ENCODE peak calls at places on chromosomes 16 and 17, in ten cellular contexts. R is H1, Q is HCT116, F is endothelial cell of umbilical vein, K is prostate gland, X is vagina, C is stomach, E is transverse colon, N is breast epithelium, O is GM23338. S is an unnamed sample.

GRCh38 chr17:27396941-27397340 is 59.3 kb upstream of the KSR1 start:
- DNase-seq in R (no peak), O (no peak), Q (no peak), F (no peak), K (no peak), N (peak), C (no peak), E (no peak), X (no peak), S (no peak)

GRCh38 chr17:10879110-10879509 is 41.2 kb upstream of the PIRT start:
- DNase-seq in F (no peak), C (peak), E (peak), X (no peak), R (no peak), K (peak), N (no peak), O (peak), Q (no peak), S (no peak)

GRCh38 chr16:3170440-3171180 is 17.4 kb upstream of the OR1F1 start:
- DNase-seq in C (no peak), R (no peak), Q (no peak), O (peak), N (no peak), E (no peak), F (no peak), X (no peak), K (no peak), S (no peak)

GRCh38 chr17:75380315-75380714 is 25.2 kb downstream of the GRB2 start:
- DNase-seq in K (no peak), C (no peak), R (no peak), X (no peak), Q (no peak), E (no peak), F (no peak), N (no peak), O (no peak), S (no peak)

GRCh38 chr16:6250516-6250915 is 1082.1 kb upstream of the RBFOX1 start:
- DNase-seq in F (no peak), R (no peak), O (no peak), C (no peak), X (no peak), N (no peak), K (no peak), E (no peak), Q (no peak), S (no peak)

GRCh38 chr16:53282975-53283946 is 151.0 kb upstream of the RBL2 start:
- DNase-seq in C (no peak), X (no peak), O (peak), Q (peak), K (no peak), F (peak), E (no peak), R (no peak), N (no peak), S (peak)

GRCh38 chr17:50466371-50467113 is 2.1 kb downstream of the CHAD start:
- DNase-seq in E (peak), F (no peak), O (no peak), R (no peak), X (no peak), K (no peak), Q (no peak), N (no peak), C (peak), S (no peak)

GRCh38 chr16:50315346-50315997 is 49.1 kb downstream of the ADCY7 start:
- DNase-seq in E (peak), C (no peak), X (no peak), O (no peak), K (no peak), R (no peak), F (no peak), N (peak), Q (no peak), S (no peak)

GRCh38 chr16:11497329-11497805 is 89.4 kb downstream of the LITAF start:
- DNase-seq in E (peak), K (peak), R (no peak), F (peak), O (peak), N (peak), C (peak), X (no peak), Q (peak), S (peak)

GRCh38 chr17:21194210-21194609 is 19.8 kb downstream of the TMEM11 start:
- DNase-seq in N (no peak), X (no peak), Q (no peak), F (no peak), R (no peak), K (no peak), O (no peak), C (no peak), E (no peak), S (no peak)

GRCh38 chr16:12062343-12063003 is 85.9 kb downstream of the SNX29 start:
- DNase-seq in X (no peak), F (peak), E (peak), N (peak), K (no peak), R (no peak), Q (peak), C (peak), O (no peak), S (no peak)

GRCh38 chr16:83227336-83227735 is 580.4 kb upstream of the HSBP1 start:
- DNase-seq in R (no peak), K (no peak), F (no peak), O (no peak), Q (no peak), E (no peak), C (no peak), N (no peak), X (no peak), S (no peak)

GRCh38 chr17:44598329-44598728 is 41.0 kb downstream of the FZD2 start:
- DNase-seq in E (no peak), R (no peak), X (no peak), F (no peak), C (no peak), Q (no peak), N (no peak), K (no peak), O (no peak), S (no peak)

GRCh38 chr16:84633622-84634021 is 14.7 kb upstream of the KLHL36 start:
- DNase-seq in K (no peak), N (no peak), R (no peak), E (no peak), Q (no peak), X (no peak), C (peak), F (no peak), O (no peak), S (no peak)

GRCh38 chr16:67115649-67116048 is 5.9 kb downstream of the PHAF1 start:
- DNase-seq in F (no peak), E (no peak), K (no peak), Q (peak), C (no peak), N (no peak), R (no peak), O (no peak), X (no peak), S (no peak)

GRCh38 chr17:50274142-50274944 is at the start of gene TMEM92:
- DNase-seq in K (no peak), N (no peak), O (peak), E (peak), R (peak), F (no peak), C (peak), X (no peak), Q (peak), S (no peak)

GRCh38 chr16:54397190-54397835 is 110.7 kb upstream of the IRX3 start:
- DNase-seq in N (no peak), X (no peak), O (no peak), K (no peak), Q (no peak), F (no peak), C (no peak), R (no peak), E (no peak), S (no peak)

GRCh38 chr16:30724641-30725464 is 23.4 kb upstream of the PHKG2 start:
- DNase-seq in X (no peak), R (no peak), O (no peak), Q (no peak), K (no peak), N (no peak), F (no peak), C (no peak), E (peak), S (no peak)

DNA sequence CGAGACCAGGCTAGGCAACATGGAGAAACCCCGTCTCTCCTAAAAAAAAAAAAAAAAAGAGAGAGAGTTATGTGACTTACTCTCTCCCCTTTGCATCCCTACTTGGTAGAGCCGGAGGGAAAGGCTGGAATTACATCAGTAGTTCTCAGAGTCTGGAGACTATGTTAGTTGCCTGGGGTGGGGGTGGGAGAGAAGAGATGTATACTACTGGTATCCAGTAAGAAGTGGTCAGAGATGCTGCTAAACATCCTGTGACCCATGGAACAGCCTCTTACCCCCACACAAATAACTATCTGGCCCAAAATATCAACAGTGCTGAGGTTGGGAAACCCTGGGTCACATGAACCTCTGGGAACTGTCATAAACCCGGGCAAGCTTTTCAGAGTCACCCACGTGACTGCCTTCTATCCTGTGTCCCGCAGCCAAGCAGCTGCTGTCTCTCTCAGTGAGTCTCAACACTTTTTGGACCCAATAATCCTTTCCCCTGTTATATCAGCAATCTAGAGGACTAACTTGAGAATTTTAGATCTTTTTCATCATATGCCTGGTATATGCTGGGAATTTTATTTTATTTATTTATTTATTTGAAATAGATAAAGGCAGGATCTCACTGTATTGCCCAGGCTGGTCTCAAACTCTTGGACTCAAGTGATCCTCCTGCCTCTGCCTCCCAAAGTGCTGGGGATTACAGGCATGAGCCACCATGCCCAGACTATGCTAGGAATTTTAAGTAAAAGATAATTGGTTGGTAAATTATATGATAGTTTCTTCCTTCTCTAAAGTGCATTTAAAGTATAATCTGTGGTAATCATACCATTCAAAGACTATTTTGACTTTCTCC is 8.7 kb downstream of the EIF1 start:
- DNase-seq in E (peak), O (no peak), X (no peak), R (no peak), F (no peak), Q (no peak), K (peak), N (peak), C (peak), S (no peak)
- TF ChIP-seq POLR2AphosphoS5 in E (peak), O (no peak), X (no peak), R (no peak), F (no peak), Q (no peak), K (peak), N (no peak), C (peak), S (no peak)

GRCh38 chr16:58026139-58026704 is 668 bp downstream of the MMP15 start:
- DNase-seq in E (peak), K (peak), R (no peak), Q (no peak), N (no peak), X (no peak), C (peak), O (peak), F (peak), S (no peak)
- TF ChIP-seq POLR2AphosphoS5 in E (no peak), K (no peak), R (no peak), Q (no peak), N (no peak), X (no peak), C (no peak), O (no peak), F (no peak), S (no peak)

GRCh38 chr17:7328009-7328408 is 1.1 kb downstream of the NEURL4 start:
- DNase-seq in C (no peak), Q (no peak), K (no peak), X (no peak), F (no peak), R (no peak), N (no peak), O (no peak), E (no peak), S (no peak)

GRCh38 chr17:7328840-7329359 is at the start of gene NEURL4:
- DNase-seq in X (no peak), C (no peak), F (no peak), K (no peak), O (peak), R (no peak), N (no peak), Q (no peak), E (no peak), S (no peak)

GRCh38 chr17:7327501-7327900 is 1.6 kb downstream of the NEURL4 start:
- DNase-seq in O (no peak), Q (no peak), X (no peak), F (no peak), C (no peak), K (no peak), R (no peak), E (no peak), N (no peak), S (no peak)

GRCh38 chr17:7330099-7331015 is 1.2 kb upstream of the NEURL4 start:
- DNase-seq in N (peak), K (peak), R (no peak), E (peak), Q (peak), F (no peak), C (peak), X (no peak), O (peak), S (peak)

DNA sequence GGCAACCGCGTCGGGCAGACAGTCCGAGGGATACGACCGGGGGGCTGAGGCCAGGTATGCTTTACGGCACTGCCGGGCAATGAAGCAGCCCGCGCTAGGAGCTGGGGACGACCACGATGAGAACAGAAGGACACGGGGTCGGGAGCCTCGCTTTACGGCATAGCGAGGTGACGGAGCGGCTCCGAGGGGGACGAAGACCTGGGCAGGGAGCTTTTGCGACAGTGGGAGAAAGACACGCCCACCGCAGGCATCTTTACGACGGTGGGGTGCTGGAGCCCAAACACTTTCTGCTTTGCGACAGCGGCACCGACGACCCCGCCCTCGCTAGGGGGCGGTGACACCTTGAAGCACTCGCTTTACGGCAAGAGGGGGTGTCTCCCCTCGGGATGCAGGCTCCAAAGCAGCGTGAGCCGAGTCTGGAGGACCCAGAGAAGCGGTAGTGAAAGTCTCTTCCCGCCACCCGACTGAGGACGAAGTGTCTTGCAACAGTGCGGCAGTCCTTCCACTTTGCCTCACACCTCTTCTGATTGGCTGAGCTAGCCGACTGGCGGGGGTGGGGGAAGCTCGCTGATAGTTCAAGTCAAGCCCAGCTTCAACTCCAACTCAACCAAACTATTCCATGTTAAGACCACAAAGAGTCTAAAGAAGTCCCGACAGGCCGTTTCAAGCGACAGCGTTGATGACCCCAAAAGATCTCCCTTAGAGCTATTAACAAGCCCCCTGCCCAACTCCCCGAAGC is 394 bp upstream of the NEURL4 start:
- DNase-seq in X (no peak), F (peak), R (peak), K (peak), C (peak), Q (peak), O (peak), E (peak), N (peak), S (peak)
- TF ChIP-seq POLR2AphosphoS5 in X (peak), F (no peak), R (peak), K (peak), C (peak), Q (peak), O (peak), E (peak), N (peak), S (peak)

GRCh38 chr17:32780721-32781120 is 96.2 kb downstream of the MYO1D start:
- DNase-seq in F (no peak), N (no peak), X (no peak), E (no peak), Q (no peak), K (no peak), C (no peak), O (peak), R (no peak), S (no peak)
- TF ChIP-seq POLR2AphosphoS5 in F (no peak), N (no peak), X (no peak), E (no peak), Q (no peak), K (no peak), C (no peak), O (no peak), R (no peak), S (no peak)

GRCh38 chr17:41725134-41725533 is 9.3 kb downstream of the HAP1 start:
- DNase-seq in N (no peak), X (no peak), R (no peak), Q (no peak), C (no peak), K (no peak), E (no peak), O (no peak), F (no peak), S (no peak)
- TF ChIP-seq POLR2AphosphoS5 in N (no peak), X (no peak), R (no peak), Q (no peak), C (no peak), K (no peak), E (no peak), O (no peak), F (no peak), S (no peak)

DNA sequence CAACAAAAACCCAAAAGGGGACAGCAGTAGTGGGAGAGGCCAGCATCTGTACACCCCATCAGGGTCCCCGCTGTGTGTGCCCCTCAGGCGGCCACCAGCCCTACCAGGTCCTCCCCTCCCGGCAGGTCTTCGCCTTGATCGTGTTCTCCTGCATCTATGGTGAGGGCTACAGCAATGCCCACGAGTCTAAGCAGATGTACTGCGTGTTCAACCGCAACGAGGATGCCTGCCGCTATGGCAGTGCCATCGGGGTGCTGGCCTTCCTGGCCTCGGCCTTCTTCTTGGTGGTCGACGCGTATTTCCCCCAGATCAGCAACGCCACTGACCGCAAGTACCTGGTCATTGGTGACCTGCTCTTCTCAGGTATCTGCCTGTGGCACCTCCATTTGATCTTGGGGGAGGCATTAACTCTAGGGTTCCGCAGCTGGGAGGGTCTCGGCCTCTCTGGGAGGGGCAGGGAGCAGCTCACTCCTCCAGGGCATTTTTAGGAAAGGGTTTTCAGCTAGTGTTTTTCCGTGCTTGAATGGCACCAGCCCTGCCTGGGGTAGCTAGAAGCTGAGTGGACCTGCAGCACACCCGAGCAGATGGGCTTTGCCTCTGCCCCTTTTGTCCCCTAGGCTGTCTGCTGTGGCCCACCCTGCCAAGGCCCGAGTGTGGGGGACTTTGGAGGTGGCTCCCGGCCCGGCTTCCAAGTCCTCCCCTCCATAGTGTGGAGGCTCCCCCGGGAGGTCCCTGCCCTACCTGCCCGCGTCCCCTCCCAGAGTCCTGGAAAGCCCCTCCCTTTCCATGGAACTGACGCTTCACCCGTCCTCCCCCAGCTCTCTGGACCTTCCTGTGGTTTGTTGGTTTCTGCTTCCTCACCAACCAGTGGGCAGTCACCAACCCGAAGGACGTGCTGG is 2.6 kb downstream of the SYNGR2 start:
- DNase-seq in E (no peak), F (no peak), C (no peak), N (no peak), R (no peak), X (no peak), Q (no peak), K (no peak), O (no peak), S (no peak)
- TF ChIP-seq POLR2AphosphoS5 in E (no peak), F (no peak), C (no peak), N (no peak), R (peak), X (no peak), Q (peak), K (no peak), O (no peak), S (no peak)